ENCODE peak calls at places on chromosomes 4 and X, in seven cellular contexts. B is epithelial cell of esophagus, M is left ventricle myocardium inferior, X is transverse colon, F is H7, O is pancreas, W is heart left ventricle. E is an unnamed sample.

GRCh38 chr4:168019019-168019651 is 73.2 kb upstream of the ANXA10 start:
- DNase-seq in B (peak; percentile 71), W (no peak), F (no peak), X (no peak), O (no peak), M (no peak), E (no peak)

GRCh38 chrX:13750204-13750603 is 15.7 kb downstream of the OFD1 start:
- DNase-seq in M (no peak), B (peak; percentile 59), W (no peak), F (peak; percentile 49), O (no peak), X (no peak), E (no peak)

GRCh38 chr4:174880001-174880400 is 38.2 kb upstream of the ADAM29 start:
- DNase-seq in O (no peak), F (no peak), W (no peak), M (no peak), X (no peak), B (no peak), E (no peak)

GRCh38 chr4:108060164-108060563 is 70.5 kb downstream of the HADH start:
- DNase-seq in M (no peak), X (no peak), O (no peak), F (peak; percentile 62), B (peak; percentile 55), W (no peak), E (no peak)

GRCh38 chr4:80423553-80424224 is 88.2 kb downstream of the CFAP299 start:
- DNase-seq in M (no peak), B (no peak), F (no peak), O (no peak), W (no peak), X (no peak), E (no peak)

GRCh38 chrX:2446815-2447214 is 54.0 kb downstream of the DHRSX start:
- DNase-seq in B (no peak), W (no peak), O (no peak), X (no peak), F (no peak), M (no peak), E (no peak)

GRCh38 chr4:3865986-3866812 is 100.0 kb downstream of the ADRA2C start:
- DNase-seq in M (no peak), O (no peak), X (no peak), B (no peak), W (no peak), F (no peak), E (no peak)

GRCh38 chr4:94256833-94257232 is 49.2 kb downstream of the SMARCAD1 start:
- DNase-seq in M (no peak), X (no peak), W (no peak), O (no peak), B (no peak), F (no peak), E (no peak)

GRCh38 chrX:130170752-130171445 is 863 bp upstream of the RAB33A start:
- DNase-seq in M (peak; percentile 41), W (peak; percentile 49), B (peak; percentile 1), F (peak; percentile 93), O (peak; percentile 53), X (peak; percentile 42), E (peak; percentile 85)

GRCh38 chrX:130174051-130174704 is 2.4 kb downstream of the RAB33A start:
- DNase-seq in F (no peak), W (peak; percentile 45), X (no peak), O (no peak), B (peak; percentile 29), M (peak; percentile 15), E (no peak)

GRCh38 chrX:130173190-130173895 is 1.6 kb downstream of the RAB33A start:
- DNase-seq in W (peak; percentile 47), B (peak; percentile 4), O (no peak), F (no peak), X (peak; percentile 54), M (peak; percentile 33), E (no peak)

GRCh38 chrX:130171446-130172126 is at the start of gene RAB33A:
- DNase-seq in W (peak; percentile 36), B (peak; percentile 6), F (peak; percentile 90), O (peak; percentile 66), M (peak; percentile 18), X (peak; percentile 13), E (peak; percentile 63)

DNA sequence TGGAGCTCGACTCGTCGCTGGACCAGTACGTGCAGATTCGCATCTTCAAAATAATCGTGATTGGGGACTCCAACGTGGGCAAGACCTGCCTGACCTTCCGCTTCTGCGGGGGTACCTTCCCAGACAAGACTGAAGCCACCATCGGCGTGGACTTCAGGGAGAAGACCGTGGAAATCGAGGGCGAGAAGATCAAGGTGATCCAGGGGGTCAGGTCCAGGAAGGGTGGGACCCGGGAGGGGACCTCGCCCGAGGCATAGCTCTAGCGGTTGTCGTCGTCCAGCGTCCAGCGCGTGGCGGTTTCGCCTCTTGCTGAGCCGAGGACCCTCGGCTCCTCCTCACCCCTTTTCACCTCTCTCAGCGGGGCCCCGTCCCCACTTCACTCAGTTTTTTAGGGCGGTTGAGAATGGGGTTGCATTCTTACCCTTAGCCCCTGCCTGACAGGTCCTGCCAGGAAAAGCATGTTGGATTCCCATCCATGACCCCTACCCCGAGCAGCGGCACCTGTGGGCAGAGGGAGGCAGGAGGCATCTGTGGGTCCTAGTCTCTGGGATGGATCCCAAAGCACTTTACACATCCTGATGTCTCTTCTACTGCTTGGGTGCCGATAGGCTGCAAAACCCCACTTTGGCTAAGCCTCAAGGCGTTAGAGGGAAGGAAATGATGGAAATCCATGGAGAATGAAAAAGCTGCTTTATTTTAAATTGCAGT is 519 bp downstream of the RAB33A start:
- DNase-seq in X (no peak), F (peak; percentile 73), W (no peak), B (no peak), O (peak; percentile 58), M (no peak), E (no peak)
- H3K4me3 ChIP-seq in X (peak overlapping the region; percentile 55), F (peak overlapping the region; percentile 66), W (no peak overlapping the region), B (peak overlapping the region; percentile 35), O (no peak overlapping the region), M (peak overlapping the region; percentile 69), E (peak overlapping the region; percentile 56)

GRCh38 chr4:67615119-67615518 is 56.6 kb downstream of the STAP1 start:
- DNase-seq in B (no peak), M (no peak), F (no peak), X (no peak), W (no peak), O (no peak), E (no peak)
- H3K4me3 ChIP-seq in B (no peak overlapping the region), M (no peak overlapping the region), F (no peak overlapping the region), X (no peak overlapping the region), W (no peak overlapping the region), O (no peak overlapping the region), E (no peak overlapping the region)

GRCh38 chrX:123184858-123185251 is 777 bp downstream of the GRIA3 start:
- DNase-seq in W (peak; percentile 19), O (peak; percentile 66), F (peak; percentile 67), B (peak; percentile 1), X (no peak), M (no peak), E (peak; percentile 55)

GRCh38 chrX:123188081-123188480 is 4.0 kb downstream of the GRIA3 start:
- DNase-seq in O (no peak), B (peak; percentile 37), W (no peak), X (no peak), M (no peak), F (no peak), E (no peak)

GRCh38 chrX:123184199-123184857 is at the start of gene GRIA3:
- DNase-seq in O (peak; percentile 46), F (peak; percentile 46), B (peak; percentile 36), W (no peak), M (no peak), X (no peak), E (no peak)

GRCh38 chrX:123186796-123187195 is 2.7 kb downstream of the GRIA3 start:
- DNase-seq in W (no peak), X (no peak), O (no peak), B (no peak), F (no peak), M (no peak), E (no peak)

DNA sequence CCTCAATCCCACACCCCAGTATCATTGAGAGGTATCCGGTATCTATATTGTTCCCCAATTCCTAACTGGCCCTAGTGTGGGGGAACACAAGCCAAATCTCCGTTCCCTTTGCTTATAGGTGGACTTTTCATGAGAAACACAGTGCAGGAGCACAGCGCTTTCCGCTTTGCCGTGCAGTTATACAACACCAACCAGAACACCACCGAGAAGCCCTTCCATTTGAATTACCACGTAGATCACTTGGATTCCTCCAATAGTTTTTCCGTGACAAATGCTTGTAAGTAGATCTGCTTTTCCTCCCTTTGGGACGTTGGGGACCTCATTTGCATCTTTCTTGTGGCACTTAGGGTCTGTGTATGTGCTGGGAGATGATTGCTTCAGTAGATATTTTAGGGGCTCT is 1.6 kb downstream of the GRIA3 start:
- DNase-seq in W (no peak), O (no peak), M (no peak), F (no peak), B (no peak), X (no peak), E (no peak)
- H3K4me3 ChIP-seq in W (no peak overlapping the region), O (no peak overlapping the region), M (peak overlapping the region; percentile 60), F (peak overlapping the region; percentile 64), B (peak overlapping the region; percentile 50), X (peak overlapping the region; percentile 39), E (peak overlapping the region; percentile 56)

GRCh38 chr4:154422152-154422551 is 69.4 kb downstream of the DCHS2 start:
- DNase-seq in X (no peak), B (no peak), F (no peak), W (no peak), M (no peak), O (no peak), E (no peak)

GRCh38 chr4:154427149-154427548 is 64.5 kb downstream of the DCHS2 start:
- DNase-seq in M (no peak), X (no peak), W (no peak), O (no peak), B (no peak), F (no peak), E (no peak)

GRCh38 chr4:154425514-154425913 is 66.1 kb downstream of the DCHS2 start:
- DNase-seq in F (no peak), B (no peak), W (no peak), M (no peak), X (no peak), O (no peak), E (no peak)

GRCh38 chr4:154421618-154422017 is 70.0 kb downstream of the DCHS2 start:
- DNase-seq in B (no peak), W (no peak), X (no peak), M (no peak), F (no peak), O (no peak), E (no peak)

DNA sequence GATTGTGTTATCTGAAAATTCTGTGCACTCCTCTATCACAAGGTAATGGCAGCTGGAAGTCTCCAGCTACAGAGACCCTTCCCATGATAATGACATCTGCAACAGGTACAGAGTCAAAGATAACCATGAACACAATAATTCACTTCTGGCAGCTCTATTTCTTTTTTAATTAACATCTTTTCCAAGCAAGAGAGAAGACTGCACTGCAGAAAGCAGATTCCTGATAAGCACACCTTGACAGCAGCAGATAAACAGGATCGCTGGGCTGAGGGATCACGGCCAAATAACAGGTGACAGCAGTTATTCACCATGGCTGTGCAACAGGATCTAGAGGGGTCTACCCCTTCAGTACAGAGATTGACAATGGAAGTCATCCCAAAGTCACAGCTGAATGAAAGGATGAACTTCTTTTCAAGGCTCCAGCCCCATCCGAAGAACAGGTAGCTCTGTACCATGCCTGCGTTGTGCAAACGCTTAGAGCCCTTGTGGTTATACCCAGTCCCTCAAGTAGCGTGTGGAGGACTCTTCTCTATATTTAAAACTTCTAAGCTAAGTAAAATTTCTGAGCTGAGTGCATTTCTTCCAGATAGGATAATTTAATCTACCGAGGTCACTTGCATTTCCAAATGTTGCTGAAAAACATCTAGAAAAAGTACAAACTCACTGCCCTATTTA is 66.7 kb downstream of the DCHS2 start:
- DNase-seq in W (no peak), O (no peak), B (no peak), F (no peak), M (no peak), X (no peak), E (no peak)
- H3K4me3 ChIP-seq in W (no peak overlapping the region), O (no peak overlapping the region), B (no peak overlapping the region), F (no peak overlapping the region), M (no peak overlapping the region), X (no peak overlapping the region), E (no peak overlapping the region)

E was measured in dorsolateral prefrontal cortex.